ENCODE peak calls at places on chromosomes 1 and 21, in five cellular contexts. T is mesenchymal stem cell, E is IMR-90, H is H9, D is H1. W is an unnamed sample.

GRCh38 chr1:54153548-54154439 is 994 bp upstream of the CDCP2 start:
- DNase-seq in T (peak), E (peak), H (peak), D (no peak), W (no peak)

GRCh38 chr1:15100369-15101111 is 53.0 kb upstream of the TMEM51 start:
- DNase-seq in D (peak), E (peak), H (peak), T (peak), W (peak)

GRCh38 chr1:234600418-234601216 is 9.4 kb downstream of the IRF2BP2 start:
- DNase-seq in D (no peak), H (no peak), E (no peak), T (peak), W (no peak)

GRCh38 chr1:74091371-74091770 is 106.6 kb downstream of the LRRIQ3 start:
- DNase-seq in H (no peak), E (no peak), T (no peak), D (no peak), W (no peak)

GRCh38 chr21:14863745-14864210 is 201.0 kb downstream of the NRIP1 start:
- DNase-seq in D (no peak), H (no peak), T (no peak), E (peak), W (no peak)

GRCh38 chr1:240306673-240307072 is 215.0 kb downstream of the FMN2 start:
- DNase-seq in H (no peak), D (no peak), T (peak), E (peak), W (no peak)

GRCh38 chr1:94871031-94871430 is 50.9 kb downstream of the SLC44A3 start:
- DNase-seq in H (no peak), E (peak), T (peak), D (no peak), W (no peak)

GRCh38 chr1:220956861-220957605 is 77.8 kb downstream of the HLX start:
- DNase-seq in T (peak), E (peak), D (no peak), H (no peak), W (no peak)

GRCh38 chr1:228281631-228282328 is 73.9 kb downstream of the OBSCN start:
- DNase-seq in T (no peak), H (peak), E (no peak), D (no peak), W (no peak)

GRCh38 chr1:182119631-182120030 is 58.1 kb upstream of the ZNF648 start:
- DNase-seq in H (no peak), E (no peak), T (no peak), D (no peak), W (no peak)

GRCh38 chr1:27665016-27665651 is 6.9 kb downstream of the IFI6 start:
- DNase-seq in T (no peak), D (no peak), E (no peak), H (no peak), W (no peak)

GRCh38 chr1:172970186-172970585 is 80.6 kb downstream of the TNFSF18 start:
- DNase-seq in H (no peak), T (no peak), E (no peak), D (no peak), W (no peak)

GRCh38 chr1:34779526-34779925 is 1.5 kb upstream of the GJB3 start:
- DNase-seq in H (no peak), T (no peak), E (no peak), D (no peak), W (no peak)

GRCh38 chr1:15148975-15149374 is 4.6 kb upstream of the TMEM51 start:
- DNase-seq in H (no peak), T (no peak), D (no peak), E (no peak), W (no peak)

GRCh38 chr1:66940968-66941367 is 16.2 kb downstream of the MIER1 start:
- DNase-seq in E (peak), H (no peak), D (no peak), T (no peak), W (no peak)

GRCh38 chr1:18204568-18204967 is 97.0 kb downstream of the IGSF21 start:
- DNase-seq in H (no peak), E (no peak), T (no peak), D (no peak), W (no peak)

GRCh38 chr1:37655274-37655673 is 20.6 kb upstream of the RSPO1 start:
- DNase-seq in D (no peak), H (no peak), E (no peak), T (no peak), W (no peak)

GRCh38 chr1:111604931-111605330 is 14.7 kb upstream of the RAP1A start:
- DNase-seq in H (no peak), D (no peak), E (peak), T (peak), W (no peak)

GRCh38 chr21:39153373-39153772 is 29.9 kb downstream of the PSMG1 start:
- DNase-seq in T (no peak), E (no peak), D (no peak), H (no peak), W (no peak)

GRCh38 chr1:93692983-93693591 is 11.4 kb upstream of the BCAR3 start:
- DNase-seq in D (no peak), E (peak), H (no peak), T (peak), W (no peak)

GRCh38 chr1:29932626-29933025 is 696.3 kb downstream of the PTPRU start:
- DNase-seq in D (no peak), T (no peak), E (no peak), H (no peak), W (no peak)

GRCh38 chr1:237961710-237962109 is 71.0 kb upstream of the ZP4 start:
- DNase-seq in T (no peak), D (no peak), H (no peak), E (no peak), W (no peak)

GRCh38 chr1:22930235-22930912 is 42.3 kb downstream of the LACTBL1 start:
- DNase-seq in H (peak), E (peak), D (peak), T (peak), W (peak)

GRCh38 chr1:31143455-31143854 is 77.9 kb upstream of the PUM1 start:
- DNase-seq in H (no peak), E (no peak), D (no peak), T (no peak), W (no peak)

GRCh38 chr1:172108494-172108893 is 267.2 kb downstream of the DNM3 start:
- DNase-seq in T (no peak), D (no peak), E (no peak), H (no peak), W (no peak)

GRCh38 chr1:43980255-43981134 is 1.5 kb downstream of the B4GALT2 start:
- DNase-seq in H (no peak), E (peak), T (peak), D (no peak), W (no peak)

DNA sequence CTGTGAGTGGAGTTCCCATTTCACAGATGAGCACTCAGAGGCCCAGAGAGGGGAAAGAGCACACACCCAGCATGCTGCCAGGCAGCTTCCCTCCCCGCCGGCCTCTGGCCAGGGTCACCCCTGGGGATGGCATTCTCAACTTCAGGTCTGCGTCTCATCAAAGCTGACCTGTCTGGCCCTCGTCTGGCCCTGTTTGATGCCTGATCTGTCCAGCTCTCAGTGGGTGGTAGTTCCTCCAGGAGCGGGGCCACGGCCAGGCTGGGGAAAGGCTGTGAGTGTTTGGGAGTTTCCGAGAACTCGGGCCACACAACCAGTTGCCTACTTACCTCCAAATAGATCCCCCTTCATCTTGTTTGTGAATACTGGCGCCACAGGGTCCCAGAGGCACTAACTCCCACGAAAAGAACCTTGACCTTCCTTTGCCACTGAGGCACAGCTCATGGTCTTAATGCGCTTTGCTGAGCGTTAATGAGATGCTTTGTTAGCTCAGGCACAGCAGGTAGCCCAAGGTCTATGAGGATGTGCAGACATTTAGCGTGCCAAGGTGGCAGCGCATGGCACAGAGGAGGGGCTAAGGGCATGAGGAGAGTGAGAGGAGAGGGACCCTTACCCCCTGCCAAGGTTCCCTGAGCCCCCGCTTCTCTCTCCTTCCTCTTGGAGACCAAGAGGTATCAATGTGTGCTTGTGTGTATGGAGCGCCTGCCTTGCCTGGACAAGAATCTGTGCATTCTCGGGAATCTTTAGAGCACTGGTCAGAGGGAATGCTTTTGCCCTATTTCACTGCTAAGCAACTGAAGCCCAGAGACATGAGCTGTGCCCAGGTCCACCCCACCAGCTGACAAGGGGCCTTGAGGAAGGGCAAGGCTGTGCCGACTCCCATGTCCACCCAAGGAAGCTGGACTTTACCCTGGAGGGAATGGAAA is 61.2 kb downstream of the DISP3 start:
- DNase-seq in E (no peak), H (no peak), D (no peak), T (no peak), W (no peak)
- H3K14ac ChIP-seq in E (no peak), H (no peak), D (no peak), T (no peak), W (peak)

GRCh38 chr1:45526135-45526644 is 4.5 kb upstream of the PRDX1 start:
- DNase-seq in T (peak), H (no peak), D (no peak), E (no peak), W (no peak)

GRCh38 chr1:45516465-45516864 is 5.2 kb downstream of the PRDX1 start:
- DNase-seq in E (no peak), T (no peak), H (no peak), D (no peak), W (no peak)

GRCh38 chr1:45518910-45519309 is 2.8 kb downstream of the PRDX1 start:
- DNase-seq in D (no peak), T (no peak), H (no peak), E (no peak), W (no peak)

GRCh38 chr1:45522324-45523104 is 830 bp upstream of the PRDX1 start:
- DNase-seq in D (no peak), H (peak), T (no peak), E (peak), W (no peak)

GRCh38 chr1:45521413-45522323 is at the start of gene PRDX1:
- DNase-seq in T (peak), E (peak), H (peak), D (peak), W (peak)
- H2BK15ac ChIP-seq in T (no peak), E (peak), H (peak), D (peak), W (peak)

DNA sequence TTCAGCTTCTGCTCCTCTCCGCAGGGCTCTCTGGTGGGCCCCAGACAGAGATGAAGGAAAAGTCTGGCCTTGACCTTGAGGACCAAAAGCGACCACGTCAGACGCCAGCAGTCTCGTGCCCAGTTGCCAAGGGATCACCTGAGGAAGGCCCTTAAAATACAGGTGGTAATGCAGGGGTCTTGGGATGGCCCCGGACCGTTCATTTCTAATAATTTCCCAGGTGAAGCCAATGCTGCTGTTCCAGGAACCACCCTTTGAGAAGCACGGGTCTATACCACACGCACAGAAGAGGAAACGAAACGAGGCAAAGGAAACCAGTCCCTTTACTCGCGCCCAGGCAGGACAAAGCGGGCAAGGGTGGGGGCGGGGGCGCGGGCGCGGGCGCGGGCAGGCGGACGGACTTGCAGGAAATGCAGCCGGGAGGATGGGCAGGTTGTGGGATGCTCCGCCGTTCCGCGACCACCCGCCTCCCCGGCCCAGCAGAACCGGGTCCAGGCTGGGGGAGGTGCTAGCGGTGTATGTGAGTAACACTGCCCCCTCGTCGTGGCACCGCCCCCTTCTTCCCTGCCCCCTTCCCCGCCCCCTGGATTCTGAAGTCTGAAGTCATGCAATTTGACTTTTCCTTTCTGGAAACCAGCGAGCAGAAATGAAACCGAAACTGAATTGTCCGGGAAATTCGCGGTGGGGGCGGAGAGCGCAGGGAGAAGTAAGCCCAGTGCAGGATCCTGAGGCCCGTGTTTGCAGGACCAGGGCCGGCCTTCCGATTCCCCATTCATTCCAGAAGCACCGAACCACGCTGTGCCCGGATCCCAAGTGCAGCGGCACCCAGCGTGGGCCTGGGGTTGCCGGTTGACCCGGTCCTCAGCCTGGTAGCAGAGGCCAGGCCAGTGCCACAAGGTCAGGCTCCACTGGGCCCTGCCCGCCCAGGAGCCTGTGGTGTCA is 5.8 kb upstream of the MX1 start:
- DNase-seq in D (peak), E (peak), T (peak), H (peak), W (peak)
- H4K8ac ChIP-seq in D (peak), E (peak), T (peak), H (no peak), W (no peak)

GRCh38 chr1:115225993-115226700 is 111.9 kb downstream of the NGF start:
- DNase-seq in E (no peak), D (no peak), H (no peak), T (no peak), W (no peak)

GRCh38 chr1:115224636-115225035 is 113.4 kb downstream of the NGF start:
- DNase-seq in E (no peak), H (no peak), T (no peak), D (no peak), W (no peak)

GRCh38 chr1:115220340-115221030 is 117.6 kb downstream of the NGF start:
- DNase-seq in E (no peak), T (no peak), D (no peak), H (no peak), W (no peak)

GRCh38 chr1:115219937-115220336 is 118.1 kb downstream of the NGF start:
- DNase-seq in T (no peak), E (no peak), H (no peak), D (no peak), W (no peak)

DNA sequence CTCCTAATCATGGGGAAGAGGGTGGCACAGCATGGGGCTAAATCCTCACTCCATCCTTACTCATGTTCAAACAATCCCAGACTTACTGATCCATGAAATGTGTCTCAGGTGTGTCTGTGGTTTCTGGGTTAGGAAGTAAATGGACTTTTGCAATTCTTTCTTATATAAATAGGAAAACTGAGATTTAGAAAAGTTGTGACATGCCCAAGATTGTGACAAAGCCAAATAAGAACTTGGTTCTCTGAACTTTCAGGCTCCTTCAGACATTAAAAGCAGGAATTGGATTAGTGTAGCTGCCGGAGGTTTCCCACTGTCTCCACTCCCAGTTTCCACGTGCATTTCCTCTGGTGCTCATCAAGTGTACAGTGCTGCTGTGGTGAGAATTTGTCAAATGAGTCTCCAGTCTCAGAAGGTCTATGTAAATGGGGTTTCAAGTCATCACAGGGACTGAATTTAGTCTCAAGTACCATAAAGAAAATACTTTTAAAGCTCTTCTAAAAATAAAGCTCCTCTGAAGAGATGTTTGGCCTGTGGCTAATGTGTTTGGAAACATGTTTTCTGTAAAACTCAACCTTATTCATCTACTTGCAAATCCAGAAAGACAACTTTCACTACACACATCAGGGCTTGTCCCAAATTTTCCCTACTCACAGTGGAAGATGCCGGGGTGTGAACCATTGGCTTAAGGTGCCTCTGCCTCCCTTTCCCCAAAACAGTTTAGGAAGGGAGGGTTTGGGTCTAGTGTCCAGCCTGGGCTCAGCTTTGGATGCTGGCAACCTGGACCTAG is 115.2 kb downstream of the NGF start:
- DNase-seq in D (no peak), E (no peak), T (no peak), H (no peak), W (no peak)
- H3K14ac ChIP-seq in D (no peak), E (no peak), T (no peak), H (no peak), W (no peak)

GRCh38 chr21:33950425-33951079 is 34.9 kb upstream of the ATP5PO start:
- DNase-seq in D (no peak), T (no peak), E (no peak), H (no peak), W (no peak)

GRCh38 chr21:33948951-33949444 is 33.4 kb upstream of the ATP5PO start:
- DNase-seq in T (no peak), H (no peak), D (no peak), E (no peak), W (no peak)

GRCh38 chr21:33951276-33952178 is 35.9 kb upstream of the ATP5PO start:
- DNase-seq in H (no peak), D (no peak), E (peak), T (peak), W (no peak)

GRCh38 chr21:33948096-33948950 is 32.7 kb upstream of the ATP5PO start:
- DNase-seq in D (peak), H (peak), E (peak), T (peak), W (peak)

GRCh38 chr21:33949516-33950424 is 34.2 kb upstream of the ATP5PO start:
- DNase-seq in H (no peak), T (no peak), E (no peak), D (no peak), W (no peak)
- H2BK15ac ChIP-seq in H (no peak), T (peak), E (peak), D (no peak), W (peak)

GRCh38 chr1:84635261-84635848 is 54.9 kb downstream of the SSX2IP start:
- DNase-seq in H (no peak), T (no peak), D (no peak), E (no peak), W (no peak)
- H4K8ac ChIP-seq in H (no peak), T (no peak), D (no peak), E (no peak), W (no peak)

GRCh38 chr1:26529655-26530539 is at the start of gene RPS6KA1:
- DNase-seq in D (no peak), T (peak), H (peak), E (peak), W (peak)
- H3K14ac ChIP-seq in D (no peak), T (no peak), H (peak), E (peak), W (peak)